ENCODE peak calls at places on chromosomes 7 and 10, in ten cellular contexts. G is cardiac muscle cell, T is mucosa of descending colon, R is H9, O is Caco-2, V is ovary, A is A549, H is esophagus squamous epithelium, N is neuronal stem cell, P is prostate gland. Z is an unnamed sample. For H3K4me1, the result is how much of the 10 kb centered on the place peaks cover.

GRCh38 chr10:120221873-120222485 is 235.0 kb upstream of the PLPP4 start:
- DNase-seq in A (peak), V (no peak), H (no peak), O (peak), R (peak), N (no peak), P (peak), G (no peak), T (no peak), Z (no peak)

GRCh38 chr10:35017608-35018007 is 72.5 kb downstream of the CUL2 start:
- DNase-seq in H (no peak), N (no peak), R (no peak), A (no peak), G (no peak), T (no peak), V (no peak), O (no peak), P (no peak), Z (no peak)

GRCh38 chr7:123865517-123866117 is 20.6 kb downstream of the HYAL4 start:
- DNase-seq in T (no peak), G (peak), N (peak), V (no peak), H (no peak), A (peak), P (peak), O (peak), R (peak), Z (peak)

GRCh38 chr10:5023126-5023701 is 19.6 kb upstream of the AKR1C2 start:
- DNase-seq in T (peak), V (no peak), O (no peak), R (no peak), G (no peak), H (no peak), N (no peak), P (no peak), A (no peak), Z (no peak)

GRCh38 chr10:101236376-101237079 is 7.3 kb upstream of the LBX1 start:
- DNase-seq in V (no peak), T (no peak), H (no peak), A (no peak), N (no peak), G (peak), P (no peak), O (no peak), R (peak), Z (no peak)

GRCh38 chr7:117296066-117296465 is 26.8 kb downstream of the WNT2 start:
- DNase-seq in N (no peak), T (no peak), H (no peak), R (no peak), P (peak), O (no peak), G (no peak), V (no peak), A (no peak), Z (no peak)

GRCh38 chr7:133095119-133095671 is 13.3 kb upstream of the CHCHD3 start:
- DNase-seq in O (no peak), G (no peak), R (no peak), A (no peak), P (no peak), H (no peak), N (no peak), T (no peak), V (no peak), Z (no peak)

GRCh38 chr10:89332092-89332633 is 4.4 kb downstream of the IFIT3 start:
- DNase-seq in N (no peak), A (no peak), P (no peak), O (no peak), T (no peak), V (no peak), H (no peak), R (no peak), G (no peak), Z (no peak)

GRCh38 chr7:43668035-43668434 is 61.3 kb downstream of the COA1 start:
- DNase-seq in G (no peak), R (no peak), V (no peak), O (peak), H (no peak), T (no peak), P (no peak), N (no peak), A (no peak), Z (no peak)

GRCh38 chr7:43669286-43670081 is 59.8 kb downstream of the COA1 start:
- DNase-seq in H (no peak), P (no peak), T (no peak), O (no peak), A (no peak), V (no peak), G (no peak), R (peak), N (no peak), Z (no peak)

GRCh38 chr7:43660141-43660540 is 69.2 kb downstream of the COA1 start:
- DNase-seq in O (no peak), H (no peak), P (no peak), V (no peak), R (no peak), N (no peak), G (no peak), T (no peak), A (no peak), Z (no peak)

GRCh38 chr7:43666938-43667337 is 62.4 kb downstream of the COA1 start:
- DNase-seq in G (no peak), O (no peak), P (no peak), V (no peak), N (no peak), T (no peak), A (no peak), H (no peak), R (no peak), Z (no peak)

GRCh38 chr7:43664681-43665080 is 64.6 kb downstream of the COA1 start:
- DNase-seq in A (no peak), V (no peak), O (no peak), N (no peak), H (no peak), T (no peak), R (no peak), P (no peak), G (no peak), Z (no peak)
- H3K4me1 ChIP-seq in A (half or more), V (under half), O (under half), N (under half), H (under half), T (under half), R (under half), P (under half), G (under half), Z (under half)

DNA sequence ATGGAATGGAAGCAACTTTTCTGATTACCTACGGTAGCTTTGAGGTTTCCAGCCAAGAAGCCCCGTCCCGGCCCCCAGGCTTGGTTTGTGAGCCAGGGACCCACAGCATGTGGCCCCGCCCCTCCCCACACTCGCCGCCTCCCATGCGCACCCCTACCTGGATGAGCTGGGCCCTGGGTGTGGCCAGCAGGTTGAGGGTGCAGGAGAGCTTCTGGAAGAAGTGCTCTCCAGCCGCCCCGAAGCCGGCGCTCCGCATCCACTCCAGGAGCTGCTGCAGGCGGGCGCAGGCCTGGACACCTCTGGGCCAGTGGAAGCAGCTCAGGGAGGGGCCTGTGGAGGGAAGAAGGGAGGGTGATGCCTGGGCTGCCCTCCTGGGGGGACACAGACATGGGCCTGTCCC is 39.7 kb downstream of the AP5Z1 start:
- DNase-seq in N (no peak), V (no peak), T (no peak), A (no peak), G (no peak), O (no peak), R (no peak), P (no peak), H (no peak), Z (no peak)
- H3K4me1 ChIP-seq in N (under half), V (under half), T (under half), A (under half), G (under half), O (under half), R (under half), P (under half), H (under half), Z (under half)

GRCh38 chr7:126447984-126448383 is 804.8 kb downstream of the GRM8 start:
- DNase-seq in N (no peak), V (no peak), R (no peak), T (no peak), H (no peak), G (no peak), A (no peak), P (no peak), O (no peak), Z (no peak)
- H3K4me1 ChIP-seq in N (under half), V (under half), R (under half), T (under half), H (under half), G (under half), A (under half), P (under half), O (under half), Z (under half)

GRCh38 chr7:75735059-75735458 is 3.7 kb downstream of the HIP1 start:
- DNase-seq in P (no peak), T (no peak), R (no peak), H (no peak), O (no peak), N (no peak), V (no peak), G (no peak), A (no peak), Z (no peak)
- H3K4me1 ChIP-seq in P (under half), T (under half), R (under half), H (half or more), O (under half), N (under half), V (under half), G (under half), A (half or more), Z (under half)

DNA sequence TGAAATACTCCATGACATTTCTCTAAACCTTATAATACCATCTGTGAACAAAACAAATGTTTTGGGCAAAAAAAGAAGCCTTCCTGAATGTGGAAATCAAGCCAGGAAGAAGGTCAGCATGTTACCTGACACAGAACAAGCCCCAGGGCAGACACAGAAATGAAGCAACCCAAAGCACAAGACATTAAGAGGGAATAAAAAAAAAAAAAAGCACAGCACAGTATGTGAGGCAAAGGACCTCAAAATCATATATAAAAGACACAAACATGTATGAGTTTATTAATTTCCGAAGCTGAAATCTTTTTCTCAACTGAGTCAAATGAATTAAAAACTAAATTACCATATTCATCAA is 161.8 kb downstream of the SKIDA1 start:
- DNase-seq in T (no peak), H (no peak), V (no peak), R (no peak), P (no peak), A (no peak), N (no peak), O (no peak), G (no peak), Z (no peak)
- H3K4me1 ChIP-seq in T (under half), H (under half), V (under half), R (under half), P (under half), A (half or more), N (under half), O (half or more), G (under half), Z (under half)

GRCh38 chr10:132576671-132577349 is 39.2 kb downstream of the INPP5A start:
- DNase-seq in N (no peak), A (no peak), H (no peak), R (no peak), V (no peak), O (no peak), T (peak), G (no peak), P (no peak), Z (no peak)
- H3K4me1 ChIP-seq in N (under half), A (under half), H (half or more), R (under half), V (under half), O (under half), T (under half), G (under half), P (under half), Z (under half)

DNA sequence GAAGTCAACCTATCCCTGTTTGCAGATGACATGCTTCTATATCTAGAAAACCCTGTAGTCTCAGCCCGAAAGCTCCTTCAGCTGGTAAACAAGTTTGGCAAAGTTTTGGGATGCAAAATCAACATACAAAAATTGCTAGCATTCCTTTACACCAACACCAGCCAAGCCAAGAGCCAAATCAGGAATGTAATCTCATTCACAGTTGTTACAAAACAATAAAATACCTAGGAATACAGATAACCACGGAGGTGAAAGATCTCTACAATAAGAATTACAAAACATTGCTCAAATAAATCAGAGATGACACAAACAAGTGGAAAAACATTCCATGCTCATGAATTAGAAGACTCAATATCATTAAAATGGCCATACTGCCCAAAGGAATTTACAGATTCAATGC is 50.4 kb upstream of the ZNF365 start:
- DNase-seq in N (no peak), T (no peak), G (no peak), O (no peak), H (no peak), R (no peak), V (no peak), P (no peak), A (no peak), Z (no peak)
- H3K4me1 ChIP-seq in N (under half), T (under half), G (under half), O (under half), H (under half), R (under half), V (under half), P (under half), A (under half), Z (under half)

GRCh38 chr10:72002354-72003295 is 38.4 kb downstream of the CHST3 start:
- DNase-seq in N (no peak), T (no peak), R (no peak), O (no peak), G (no peak), A (no peak), H (no peak), P (no peak), V (no peak), Z (no peak)
- H3K4me1 ChIP-seq in N (under half), T (under half), R (under half), O (under half), G (under half), A (under half), H (half or more), P (under half), V (under half), Z (under half)

GRCh38 chr7:32047801-32048200 is 22.4 kb downstream of the PDE1C start:
- DNase-seq in A (no peak), T (no peak), G (no peak), O (no peak), V (no peak), N (no peak), R (no peak), H (no peak), P (no peak), Z (no peak)
- H3K4me1 ChIP-seq in A (half or more), T (under half), G (under half), O (under half), V (under half), N (under half), R (under half), H (under half), P (under half), Z (under half)

GRCh38 chr10:3978762-3979161 is 193.8 kb upstream of the KLF6 start:
- DNase-seq in R (no peak), H (no peak), O (no peak), N (no peak), A (no peak), V (no peak), T (no peak), P (no peak), G (no peak), Z (no peak)

GRCh38 chr10:3980139-3980538 is 195.1 kb upstream of the KLF6 start:
- DNase-seq in G (no peak), R (no peak), T (no peak), N (no peak), O (no peak), H (no peak), V (no peak), A (no peak), P (no peak), Z (no peak)

GRCh38 chr10:3981300-3981699 is 196.3 kb upstream of the KLF6 start:
- DNase-seq in V (no peak), P (no peak), R (no peak), O (no peak), G (no peak), A (no peak), H (no peak), T (no peak), N (peak), Z (no peak)

GRCh38 chr10:3982746-3983442 is 197.9 kb upstream of the KLF6 start:
- DNase-seq in V (no peak), N (no peak), P (no peak), O (no peak), A (no peak), T (no peak), G (no peak), R (no peak), H (no peak), Z (no peak)

GRCh38 chr10:3980660-3981059 is 195.7 kb upstream of the KLF6 start:
- DNase-seq in N (no peak), H (no peak), G (no peak), O (no peak), V (no peak), T (no peak), A (no peak), R (no peak), P (no peak), Z (no peak)
- H3K4me1 ChIP-seq in N (under half), H (under half), G (under half), O (under half), V (under half), T (under half), A (under half), R (under half), P (under half), Z (under half)

Z was measured in ascending aorta.